ENCODE peak calls at places on chromosomes 2 and 18, in five cellular contexts. One of them, this sample, is unnamed.

GRCh38 chr2:241256168-241256545 is 59.3 kb downstream of the HDLBP start:
- DNase-seq in foreskin fibroblast: no peak
- DNase-seq in mammary epithelial cell: no peak
- DNase-seq in esophagus squamous epithelium: no peak
- DNase-seq in stimulated activated CD4-positive, alpha-beta T cell treated with anti-CD3 and anti-CD28 coated beads, Interleukin-1b, Interleukin-23, amount 100 ng/mL, for 1 hour: no peak
- DNase-seq in this sample: no peak

GRCh38 chr2:81324046-81324445 is 1019.5 kb upstream of the LRRTM1 start:
- DNase-seq in foreskin fibroblast: no peak
- DNase-seq in mammary epithelial cell: no peak
- DNase-seq in esophagus squamous epithelium: no peak
- DNase-seq in stimulated activated CD4-positive, alpha-beta T cell treated with anti-CD3 and anti-CD28 coated beads, Interleukin-1b, Interleukin-23, amount 100 ng/mL, for 1 hour: no peak
- DNase-seq in this sample: no peak

GRCh38 chr2:215552144-215552580 is 116.3 kb upstream of the FN1 start:
- DNase-seq in foreskin fibroblast: no peak
- DNase-seq in mammary epithelial cell: no peak
- DNase-seq in esophagus squamous epithelium: no peak
- DNase-seq in stimulated activated CD4-positive, alpha-beta T cell treated with anti-CD3 and anti-CD28 coated beads, Interleukin-1b, Interleukin-23, amount 100 ng/mL, for 1 hour: no peak
- DNase-seq in this sample: no peak

GRCh38 chr18:79069792-79070151 is 578 bp downstream of the ATP9B start:
- DNase-seq in foreskin fibroblast: no peak
- DNase-seq in mammary epithelial cell: no peak
- DNase-seq in esophagus squamous epithelium: no peak
- DNase-seq in stimulated activated CD4-positive, alpha-beta T cell treated with anti-CD3 and anti-CD28 coated beads, Interleukin-1b, Interleukin-23, amount 100 ng/mL, for 1 hour: no peak
- DNase-seq in this sample: no peak

GRCh38 chr2:170530284-170530745 is 184.8 kb upstream of the SP5 start:
- DNase-seq in foreskin fibroblast: peak; percentile 33
- DNase-seq in mammary epithelial cell: no peak
- DNase-seq in esophagus squamous epithelium: no peak
- DNase-seq in stimulated activated CD4-positive, alpha-beta T cell treated with anti-CD3 and anti-CD28 coated beads, Interleukin-1b, Interleukin-23, amount 100 ng/mL, for 1 hour: no peak
- DNase-seq in this sample: no peak

GRCh38 chr2:69011611-69012157 is 1.3 kb upstream of the ANTXR1 start:
- DNase-seq in foreskin fibroblast: no peak
- DNase-seq in mammary epithelial cell: no peak
- DNase-seq in esophagus squamous epithelium: no peak
- DNase-seq in stimulated activated CD4-positive, alpha-beta T cell treated with anti-CD3 and anti-CD28 coated beads, Interleukin-1b, Interleukin-23, amount 100 ng/mL, for 1 hour: no peak
- DNase-seq in this sample: no peak

GRCh38 chr18:21063011-21063410 is 48.6 kb downstream of the ROCK1 start:
- DNase-seq in foreskin fibroblast: no peak
- DNase-seq in mammary epithelial cell: no peak
- DNase-seq in esophagus squamous epithelium: no peak
- DNase-seq in stimulated activated CD4-positive, alpha-beta T cell treated with anti-CD3 and anti-CD28 coated beads, Interleukin-1b, Interleukin-23, amount 100 ng/mL, for 1 hour: no peak
- DNase-seq in this sample: no peak

GRCh38 chr2:58501371-58501770 is 260.2 kb upstream of the FANCL start:
- DNase-seq in foreskin fibroblast: no peak
- DNase-seq in mammary epithelial cell: no peak
- DNase-seq in esophagus squamous epithelium: no peak
- DNase-seq in stimulated activated CD4-positive, alpha-beta T cell treated with anti-CD3 and anti-CD28 coated beads, Interleukin-1b, Interleukin-23, amount 100 ng/mL, for 1 hour: no peak
- DNase-seq in this sample: no peak

GRCh38 chr2:648476-649424 is 28.5 kb downstream of the TMEM18 start:
- DNase-seq in foreskin fibroblast: no peak
- DNase-seq in mammary epithelial cell: no peak
- DNase-seq in esophagus squamous epithelium: no peak
- DNase-seq in stimulated activated CD4-positive, alpha-beta T cell treated with anti-CD3 and anti-CD28 coated beads, Interleukin-1b, Interleukin-23, amount 100 ng/mL, for 1 hour: no peak
- DNase-seq in this sample: no peak

GRCh38 chr18:63356272-63356896 is 10.6 kb downstream of the KDSR start:
- DNase-seq in foreskin fibroblast: no peak
- DNase-seq in mammary epithelial cell: no peak
- DNase-seq in esophagus squamous epithelium: no peak
- DNase-seq in stimulated activated CD4-positive, alpha-beta T cell treated with anti-CD3 and anti-CD28 coated beads, Interleukin-1b, Interleukin-23, amount 100 ng/mL, for 1 hour: no peak
- DNase-seq in this sample: no peak

GRCh38 chr2:28828382-28828781 is 17.7 kb downstream of the SPDYA start:
- DNase-seq in foreskin fibroblast: no peak
- DNase-seq in mammary epithelial cell: peak; percentile 12
- DNase-seq in esophagus squamous epithelium: no peak
- DNase-seq in stimulated activated CD4-positive, alpha-beta T cell treated with anti-CD3 and anti-CD28 coated beads, Interleukin-1b, Interleukin-23, amount 100 ng/mL, for 1 hour: no peak
- DNase-seq in this sample: no peak

GRCh38 chr2:222844323-222844722 is 16.5 kb upstream of the ACSL3 start:
- DNase-seq in foreskin fibroblast: peak; percentile 71
- DNase-seq in mammary epithelial cell: peak; percentile 93
- DNase-seq in esophagus squamous epithelium: no peak
- DNase-seq in stimulated activated CD4-positive, alpha-beta T cell treated with anti-CD3 and anti-CD28 coated beads, Interleukin-1b, Interleukin-23, amount 100 ng/mL, for 1 hour: no peak
- DNase-seq in this sample: peak; percentile 86

GRCh38 chr2:80489718-80490117 is 185.2 kb upstream of the LRRTM1 start:
- DNase-seq in foreskin fibroblast: peak; percentile 65
- DNase-seq in mammary epithelial cell: peak; percentile 45
- DNase-seq in esophagus squamous epithelium: no peak
- DNase-seq in stimulated activated CD4-positive, alpha-beta T cell treated with anti-CD3 and anti-CD28 coated beads, Interleukin-1b, Interleukin-23, amount 100 ng/mL, for 1 hour: no peak
- DNase-seq in this sample: peak; percentile 11

GRCh38 chr18:67301592-67301991 is 214.9 kb downstream of the DSEL start:
- DNase-seq in foreskin fibroblast: no peak
- DNase-seq in mammary epithelial cell: peak; percentile 65
- DNase-seq in esophagus squamous epithelium: no peak
- DNase-seq in stimulated activated CD4-positive, alpha-beta T cell treated with anti-CD3 and anti-CD28 coated beads, Interleukin-1b, Interleukin-23, amount 100 ng/mL, for 1 hour: no peak
- DNase-seq in this sample: no peak

GRCh38 chr2:128950760-128951159 is 632.1 kb upstream of the HS6ST1 start:
- DNase-seq in foreskin fibroblast: no peak
- DNase-seq in mammary epithelial cell: no peak
- DNase-seq in esophagus squamous epithelium: no peak
- DNase-seq in stimulated activated CD4-positive, alpha-beta T cell treated with anti-CD3 and anti-CD28 coated beads, Interleukin-1b, Interleukin-23, amount 100 ng/mL, for 1 hour: no peak
- DNase-seq in this sample: no peak

GRCh38 chr18:56327171-56327885 is 311.1 kb downstream of the TXNL1 start:
- DNase-seq in foreskin fibroblast: peak; percentile 3
- DNase-seq in mammary epithelial cell: no peak
- DNase-seq in esophagus squamous epithelium: no peak
- DNase-seq in stimulated activated CD4-positive, alpha-beta T cell treated with anti-CD3 and anti-CD28 coated beads, Interleukin-1b, Interleukin-23, amount 100 ng/mL, for 1 hour: no peak
- DNase-seq in this sample: peak; percentile 45

GRCh38 chr2:155372969-155373368 is 674.5 kb downstream of the KCNJ3 start:
- DNase-seq in foreskin fibroblast: no peak
- DNase-seq in mammary epithelial cell: peak; percentile 2
- DNase-seq in esophagus squamous epithelium: no peak
- DNase-seq in stimulated activated CD4-positive, alpha-beta T cell treated with anti-CD3 and anti-CD28 coated beads, Interleukin-1b, Interleukin-23, amount 100 ng/mL, for 1 hour: no peak
- DNase-seq in this sample: no peak

GRCh38 chr2:127217470-127218325 is 2.4 kb downstream of the CYP27C1 start:
- DNase-seq in foreskin fibroblast: no peak
- DNase-seq in mammary epithelial cell: peak; percentile 98
- DNase-seq in esophagus squamous epithelium: no peak
- DNase-seq in stimulated activated CD4-positive, alpha-beta T cell treated with anti-CD3 and anti-CD28 coated beads, Interleukin-1b, Interleukin-23, amount 100 ng/mL, for 1 hour: no peak
- DNase-seq in this sample: no peak

GRCh38 chr2:240351826-240352426 is 83.5 kb upstream of the GPC1 start:
- DNase-seq in foreskin fibroblast: no peak
- DNase-seq in mammary epithelial cell: no peak
- DNase-seq in esophagus squamous epithelium: no peak
- DNase-seq in stimulated activated CD4-positive, alpha-beta T cell treated with anti-CD3 and anti-CD28 coated beads, Interleukin-1b, Interleukin-23, amount 100 ng/mL, for 1 hour: no peak
- DNase-seq in this sample: no peak

This sample was measured in GM04503.